ENCODE peak calls at places on chromosomes 6 and 20, in six cellular contexts. E is suprapubic skin, K is stomach, V is transverse colon, L is HepG2, Y is K562. Z is an unnamed sample. For H3K9me3, the result is how much of the 10 kb centered on the place peaks cover.

GRCh38 chr20:60010689-60011417 is 52.6 kb downstream of the CDH26 start:
- DNase-seq in K (no peak), V (no peak), E (no peak), L (no peak), Y (no peak), Z (peak)

GRCh38 chr20:59634435-59635005 is 30.2 kb downstream of the PHACTR3 start:
- DNase-seq in Y (no peak), E (no peak), L (no peak), K (peak), V (no peak), Z (peak)

GRCh38 chr6:37331047-37331446 is 22.7 kb upstream of the RNF8 start:
- DNase-seq in K (no peak), E (no peak), Y (no peak), L (no peak), V (no peak), Z (no peak)

GRCh38 chr20:46028772-46029371 is at the start of gene SLC12A5:
- DNase-seq in E (no peak), L (no peak), K (no peak), V (no peak), Y (no peak), Z (no peak)

GRCh38 chr6:108286366-108286765 is 8.5 kb upstream of the AFG1L start:
- DNase-seq in V (no peak), L (no peak), E (no peak), Y (no peak), K (no peak), Z (peak)

GRCh38 chr6:65999288-65999791 is 292.3 kb upstream of the EYS start:
- DNase-seq in K (no peak), L (no peak), Y (no peak), V (no peak), E (no peak), Z (peak)

GRCh38 chr6:14707971-14708465 is 537.9 kb upstream of the JARID2 start:
- DNase-seq in Y (no peak), V (no peak), L (no peak), K (no peak), E (no peak), Z (no peak)

GRCh38 chr20:58903636-58904035 is 51.1 kb downstream of the GNAS start:
- DNase-seq in E (no peak), L (no peak), Y (no peak), V (no peak), K (no peak), Z (no peak)

GRCh38 chr20:57326667-57327455 is 2.7 kb upstream of the SPO11 start:
- DNase-seq in E (no peak), L (no peak), Y (no peak), V (peak), K (no peak), Z (peak)

GRCh38 chr20:16528078-16528477 is 45.2 kb downstream of the KIF16B start:
- DNase-seq in Y (no peak), K (peak), V (peak), E (no peak), L (peak), Z (no peak)

GRCh38 chr20:38195041-38195504 is 30.0 kb upstream of the TGM2 start:
- DNase-seq in V (no peak), Y (no peak), L (no peak), K (no peak), E (no peak), Z (no peak)

GRCh38 chr6:56736804-56737203 is 94.1 kb upstream of the DST start:
- DNase-seq in Y (no peak), L (no peak), V (no peak), K (no peak), E (no peak), Z (no peak)

GRCh38 chr6:119360262-119360915 is 10.8 kb upstream of the MAN1A1 start:
- DNase-seq in V (no peak), K (no peak), Y (no peak), L (no peak), E (no peak), Z (no peak)

GRCh38 chr20:61849376-61849775 is 216.3 kb downstream of the TAF4 start:
- DNase-seq in K (no peak), E (no peak), Y (no peak), V (no peak), L (no peak), Z (no peak)

GRCh38 chr6:106748547-106749207 is 119.3 kb downstream of the QRSL1 start:
- DNase-seq in K (no peak), L (no peak), Y (no peak), E (no peak), V (no peak), Z (no peak)
- TF ChIP-seq POLR2AphosphoS5 in K (no peak), L (no peak), Y (no peak), E (no peak), V (no peak), Z (no peak)

GRCh38 chr6:33073431-33073871 is at the start of gene HLA-DPA1:
- DNase-seq in V (peak), L (no peak), E (no peak), Y (no peak), K (peak), Z (peak)
- TF ChIP-seq EP300 in V (no peak), L (no peak), E (no peak), Y (no peak), K (no peak), Z (no peak)

DNA sequence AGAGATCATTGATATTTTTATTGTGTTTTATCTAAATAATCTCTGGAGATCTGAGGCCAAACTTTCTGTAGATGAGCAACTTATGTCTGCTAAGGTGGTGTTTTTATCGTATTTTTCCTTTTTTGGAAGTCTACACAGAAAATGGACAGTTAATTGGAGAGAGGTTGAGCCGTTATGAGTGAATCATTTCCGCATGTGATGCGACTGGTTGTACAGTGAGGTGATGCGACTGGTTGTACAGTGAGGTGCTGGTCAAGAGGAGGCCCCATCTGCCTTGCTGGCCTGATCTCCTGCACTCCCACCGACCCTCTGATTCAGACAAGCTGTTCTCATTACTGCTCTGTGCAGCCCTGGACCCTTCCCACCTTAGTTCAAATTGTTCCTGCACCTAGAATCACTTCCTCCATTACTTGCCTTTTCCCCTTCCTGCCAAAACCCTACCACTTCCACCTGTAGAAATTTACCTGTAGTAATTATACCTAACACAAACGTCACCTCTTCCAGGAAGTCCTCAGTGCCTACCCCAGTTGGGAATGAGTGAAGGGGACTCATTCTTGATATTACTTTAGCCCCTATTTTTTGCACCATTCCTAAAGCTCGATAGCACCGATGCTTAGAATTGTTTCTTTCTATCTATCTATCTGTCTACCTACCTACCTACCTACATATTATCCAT is 100.3 kb downstream of the ZDHHC14 start:
- DNase-seq in V (no peak), K (no peak), E (no peak), Y (no peak), L (no peak), Z (no peak)
- H3K9me3 ChIP-seq in V (under half), K (under half), E (under half), Y (under half), L (under half), Z (under half)

DNA sequence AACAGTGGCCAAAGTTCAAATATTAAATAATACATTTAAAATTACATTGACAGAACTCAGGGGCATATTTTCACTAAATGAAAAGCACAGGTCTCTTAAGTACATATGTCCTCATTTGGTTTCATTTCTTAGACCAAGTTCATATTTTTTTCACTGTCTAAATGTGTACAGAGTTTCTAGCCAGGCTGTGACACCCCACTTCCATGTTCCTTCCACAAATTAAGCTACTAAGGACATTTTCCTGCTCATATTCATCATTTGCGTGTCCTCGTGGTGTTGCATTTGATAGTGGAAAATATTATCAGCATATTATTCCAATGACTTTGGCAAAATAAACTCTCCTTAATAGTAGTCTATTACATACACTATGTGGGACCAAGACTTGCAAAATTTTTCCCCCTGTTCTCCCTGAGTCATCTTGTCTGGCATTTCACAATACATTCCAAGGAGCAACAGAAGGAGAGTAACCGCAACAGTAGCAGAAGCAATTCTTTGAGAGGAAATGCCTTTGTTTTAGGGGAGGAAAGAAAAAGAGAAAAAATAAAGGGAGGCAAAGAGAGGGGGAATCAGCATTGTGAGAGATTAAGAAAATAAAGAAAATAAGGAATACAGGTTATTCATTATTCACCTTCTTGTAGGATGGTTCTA is 599.2 kb downstream of the COL12A1 start:
- DNase-seq in V (no peak), K (no peak), L (no peak), Y (no peak), E (no peak), Z (no peak)
- TF ChIP-seq POLR2AphosphoS5 in V (no peak), K (no peak), L (no peak), Y (no peak), E (no peak), Z (peak)

DNA sequence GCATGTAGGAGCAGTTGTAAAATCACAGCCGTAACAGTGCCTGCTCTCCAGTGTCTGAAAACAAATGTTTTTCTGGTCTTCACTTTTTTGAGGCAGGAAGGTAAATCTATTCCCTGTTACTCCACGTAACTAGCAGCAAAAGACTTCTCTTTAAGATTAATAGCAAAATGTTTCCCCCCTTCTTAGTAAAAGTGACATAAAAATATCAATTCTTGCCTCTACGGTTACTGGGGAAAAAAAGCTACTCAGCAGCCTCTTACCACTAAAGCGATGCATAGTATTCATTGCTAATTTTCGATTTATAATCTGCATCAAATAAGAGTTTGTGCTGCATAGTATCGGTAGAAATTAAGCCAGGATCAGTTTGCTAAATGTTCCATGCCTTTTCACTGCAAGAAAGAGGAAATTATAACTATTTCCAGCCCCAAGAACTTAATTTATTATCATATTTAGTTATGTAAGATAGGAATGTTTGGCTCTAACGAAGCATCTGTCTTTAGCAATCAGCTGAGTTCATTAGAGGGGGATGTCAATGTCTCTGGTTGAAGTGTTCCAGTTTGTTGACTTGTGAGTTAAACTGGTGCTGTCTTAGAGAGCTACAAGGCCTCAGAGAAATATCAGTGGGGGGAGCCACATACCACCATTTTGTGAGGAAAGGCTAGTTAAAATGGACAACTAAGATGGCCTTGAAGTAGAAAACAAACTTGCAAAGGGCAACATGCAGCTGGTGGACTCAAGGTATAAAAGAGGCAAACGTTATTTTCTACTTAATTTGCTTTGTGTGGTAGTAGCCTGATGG is 630 bp upstream of the TSPYL1 start:
- DNase-seq in Y (no peak), K (no peak), L (no peak), V (no peak), E (no peak), Z (no peak)
- TF ChIP-seq EP300 in Y (no peak), K (no peak), L (no peak), V (no peak), E (no peak), Z (no peak)

Z was measured in esophagus muscularis mucosa.